ENCODE peak calls at places on chromosomes 4 and X, in six cellular contexts. O is H9, C is neuronal stem cell, T is IMR-90, L is mesenchymal stem cell, I is H1. H is an unnamed sample.

GRCh38 chr4:54709281-54709854 is 51.6 kb downstream of the KIT start:
- DNase-seq in O (no peak), C (no peak), T (peak), L (peak), I (no peak), H (no peak)

GRCh38 chr4:109079731-109080130 is 222.7 kb downstream of the COL25A1 start:
- DNase-seq in O (no peak), C (no peak), T (peak), L (peak), I (no peak), H (peak)

GRCh38 chr4:54566608-54567007 is 91.1 kb upstream of the KIT start:
- DNase-seq in O (no peak), C (no peak), T (no peak), L (no peak), I (no peak), H (peak)

GRCh38 chrX:48472851-48473717 is 2.9 kb upstream of the FTSJ1 start:
- DNase-seq in O (no peak), C (no peak), T (no peak), L (no peak), I (no peak), H (peak)

GRCh38 chr4:119053245-119053644 is 82.4 kb upstream of the MYOZ2 start:
- DNase-seq in O (no peak), C (no peak), T (peak), L (no peak), I (no peak), H (no peak)

GRCh38 chrX:148049441-148049840 is 68.3 kb downstream of the FMR1NB start:
- DNase-seq in O (no peak), C (peak), T (peak), L (peak), I (no peak), H (peak)

GRCh38 chr4:106369456-106370060 is 980 bp upstream of the GIMD1 start:
- DNase-seq in O (peak), C (peak), T (peak), L (peak), I (peak), H (peak)

GRCh38 chr4:123826896-123827295 is 430.3 kb downstream of the SPRY1 start:
- DNase-seq in O (no peak), C (no peak), T (peak), L (peak), I (no peak), H (no peak)

GRCh38 chrX:118861338-118861737 is 37.7 kb downstream of the ZCCHC12 start:
- DNase-seq in O (no peak), C (no peak), T (no peak), L (no peak), I (no peak), H (no peak)

GRCh38 chrX:68761086-68761485 is 67.7 kb upstream of the EFNB1 start:
- DNase-seq in O (peak), C (no peak), T (no peak), L (no peak), I (no peak), H (peak)

GRCh38 chrX:24607616-24608015 is 39.5 kb downstream of the PCYT1B start:
- DNase-seq in O (no peak), C (no peak), T (no peak), L (peak), I (no peak), H (no peak)

GRCh38 chrX:123731258-123731986 is 1.4 kb downstream of the THOC2 start:
- DNase-seq in O (no peak), C (no peak), T (peak), L (peak), I (no peak), H (peak)

GRCh38 chr4:1523907-1524636 is 117.8 kb upstream of the NKX1-1 start:
- DNase-seq in O (no peak), C (no peak), T (no peak), L (no peak), I (no peak), H (no peak)

GRCh38 chr4:82774711-82775171 is 23.9 kb downstream of the SCD5 start:
- DNase-seq in O (peak), C (no peak), T (peak), L (no peak), I (no peak), H (peak)

GRCh38 chr4:64230709-64231310 is 178.4 kb downstream of the TECRL start:
- DNase-seq in O (no peak), C (peak), T (peak), L (peak), I (no peak), H (peak)

GRCh38 chr4:68180858-68181531 is 51.3 kb upstream of the TMPRSS11F start:
- DNase-seq in O (no peak), C (no peak), T (no peak), L (peak), I (no peak), H (no peak)

DNA sequence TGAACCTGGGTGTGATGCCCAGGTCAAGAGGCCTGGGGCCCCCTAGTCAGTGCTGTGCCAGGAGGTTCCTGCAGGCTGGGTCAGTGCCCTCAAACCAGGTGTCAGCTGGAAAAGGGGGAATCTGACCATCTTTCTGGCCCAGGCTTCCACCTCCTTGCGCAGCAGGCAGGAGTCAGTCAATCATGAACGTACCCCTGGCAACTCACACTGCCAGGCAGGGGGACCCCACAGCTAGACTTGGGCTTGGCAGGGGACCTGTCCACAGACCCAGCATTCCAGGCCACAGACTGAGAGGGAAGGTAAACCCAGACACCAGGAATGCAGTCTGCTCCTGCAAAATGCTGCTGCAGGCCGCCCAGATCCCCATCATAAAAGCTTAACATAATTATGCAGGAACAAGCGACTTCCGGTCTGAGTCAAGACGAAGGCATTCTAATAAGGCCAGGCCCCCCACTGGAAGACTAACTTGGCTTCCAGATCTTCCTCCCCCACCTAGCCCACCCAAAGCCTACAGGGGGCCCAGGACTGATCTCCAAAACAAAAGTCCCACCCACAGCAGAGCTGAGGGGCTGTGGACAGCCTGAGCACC is 156.3 kb downstream of the BCOR start:
- DNase-seq in O (no peak), C (no peak), T (no peak), L (peak), I (no peak), H (peak)
- H2BK120ac ChIP-seq in O (no peak), C (no peak), T (no peak), L (no peak), I (no peak), H (no peak)

GRCh38 chr4:8586671-8587468 is 5.7 kb upstream of the CPZ start:
- DNase-seq in O (no peak), C (no peak), T (no peak), L (no peak), I (no peak), H (no peak)

GRCh38 chr4:8586246-8586645 is 6.1 kb downstream of the GPR78 start:
- DNase-seq in O (no peak), C (no peak), T (no peak), L (no peak), I (no peak), H (no peak)

GRCh38 chr4:8585721-8586161 is 5.5 kb downstream of the GPR78 start:
- DNase-seq in O (no peak), C (no peak), T (no peak), L (no peak), I (no peak), H (no peak)

GRCh38 chr4:8583655-8584025 is 3.4 kb downstream of the GPR78 start:
- DNase-seq in O (no peak), C (no peak), T (no peak), L (no peak), I (no peak), H (no peak)

DNA sequence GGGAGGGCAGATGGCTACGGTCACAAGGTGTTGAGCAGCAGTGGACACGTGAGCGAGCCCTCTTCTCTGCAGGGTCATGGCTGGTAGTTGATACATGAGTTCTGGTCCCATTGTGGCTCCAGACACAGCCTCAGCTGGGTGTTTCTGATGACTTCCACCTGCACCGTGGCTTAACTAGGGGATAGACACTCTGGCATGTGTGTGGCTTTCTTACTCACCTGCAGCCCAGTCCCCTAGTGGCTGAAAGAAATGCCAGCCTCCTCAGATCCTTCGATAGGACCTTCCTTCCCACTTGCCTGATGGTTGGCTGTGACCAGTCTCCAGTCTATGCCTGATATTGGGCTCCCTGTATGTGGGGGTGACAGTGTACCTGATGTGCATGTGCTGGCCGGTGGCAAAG is 5.0 kb downstream of the GPR78 start:
- DNase-seq in O (peak), C (no peak), T (no peak), L (no peak), I (no peak), H (peak)
- H2AK5ac ChIP-seq in O (no peak), C (no peak), T (no peak), L (no peak), I (no peak), H (no peak)

GRCh38 chr4:26596843-26597242 is 13.0 kb downstream of the TBC1D19 start:
- DNase-seq in O (no peak), C (no peak), T (peak), L (no peak), I (no peak), H (no peak)

DNA sequence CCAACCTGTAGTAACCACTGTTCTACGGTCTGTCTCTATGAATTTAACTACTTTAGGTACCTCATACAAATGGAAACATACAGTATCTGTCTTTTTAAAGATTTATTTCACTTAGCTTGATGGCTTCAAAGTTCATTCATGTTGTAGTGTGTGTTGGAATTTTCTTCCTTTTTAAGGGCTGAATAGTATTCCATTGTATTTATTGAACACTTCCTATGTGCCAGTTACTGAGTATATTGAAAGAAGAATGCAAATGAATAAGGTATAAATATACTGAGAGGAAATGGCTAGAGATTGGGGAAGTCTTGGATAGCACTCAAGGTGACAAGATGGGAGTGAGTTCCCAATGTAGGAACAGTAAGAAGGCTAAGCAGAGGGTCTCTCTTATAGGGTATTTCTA is 17.3 kb downstream of the TBC1D19 start:
- DNase-seq in O (no peak), C (no peak), T (no peak), L (no peak), I (no peak), H (no peak)
- H2BK120ac ChIP-seq in O (no peak), C (no peak), T (no peak), L (no peak), I (no peak), H (no peak)

GRCh38 chrX:72018277-72019112 is 107.8 kb downstream of the NHSL2 start:
- DNase-seq in O (peak), C (peak), T (peak), L (peak), I (peak), H (peak)
- H2AK5ac ChIP-seq in O (no peak), C (no peak), T (peak), L (no peak), I (no peak), H (no peak)

DNA sequence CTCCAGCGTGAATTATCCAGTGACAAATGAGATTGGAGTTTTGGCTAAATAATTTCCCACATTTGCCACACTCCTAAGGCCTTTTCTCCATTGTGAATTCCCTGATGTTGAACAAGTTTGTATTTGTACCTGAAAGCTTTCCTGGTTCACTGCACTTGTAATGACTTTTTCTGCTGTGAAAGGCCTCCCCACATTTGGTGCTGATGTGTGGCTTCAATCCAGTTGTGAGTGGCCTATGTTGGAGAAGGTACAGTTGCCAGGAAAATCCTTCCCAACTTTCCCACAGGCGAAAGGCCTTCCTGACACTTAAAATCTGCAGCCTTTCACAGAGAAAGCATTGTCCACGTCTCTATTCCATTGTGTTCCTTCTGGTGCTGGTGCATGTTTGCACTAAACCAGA is 17.3 kb upstream of the HPGD start:
- DNase-seq in O (no peak), C (no peak), T (no peak), L (no peak), I (no peak), H (no peak)
- H2BK120ac ChIP-seq in O (no peak), C (no peak), T (no peak), L (no peak), I (no peak), H (no peak)

GRCh38 chrX:153971124-153971631 is 440 bp downstream of the HCFC1 start:
- DNase-seq in O (peak), C (peak), T (peak), L (peak), I (no peak), H (peak)

GRCh38 chrX:153974003-153974725 is 1.6 kb downstream of the TMEM187 start:
- DNase-seq in O (peak), C (no peak), T (no peak), L (no peak), I (no peak), H (no peak)

GRCh38 chrX:153971632-153972367 is at the start of gene HCFC1:
- DNase-seq in O (peak), C (peak), T (peak), L (peak), I (no peak), H (peak)

GRCh38 chrX:153973127-153974002 is 811 bp downstream of the TMEM187 start:
- DNase-seq in O (no peak), C (no peak), T (no peak), L (no peak), I (no peak), H (no peak)

DNA sequence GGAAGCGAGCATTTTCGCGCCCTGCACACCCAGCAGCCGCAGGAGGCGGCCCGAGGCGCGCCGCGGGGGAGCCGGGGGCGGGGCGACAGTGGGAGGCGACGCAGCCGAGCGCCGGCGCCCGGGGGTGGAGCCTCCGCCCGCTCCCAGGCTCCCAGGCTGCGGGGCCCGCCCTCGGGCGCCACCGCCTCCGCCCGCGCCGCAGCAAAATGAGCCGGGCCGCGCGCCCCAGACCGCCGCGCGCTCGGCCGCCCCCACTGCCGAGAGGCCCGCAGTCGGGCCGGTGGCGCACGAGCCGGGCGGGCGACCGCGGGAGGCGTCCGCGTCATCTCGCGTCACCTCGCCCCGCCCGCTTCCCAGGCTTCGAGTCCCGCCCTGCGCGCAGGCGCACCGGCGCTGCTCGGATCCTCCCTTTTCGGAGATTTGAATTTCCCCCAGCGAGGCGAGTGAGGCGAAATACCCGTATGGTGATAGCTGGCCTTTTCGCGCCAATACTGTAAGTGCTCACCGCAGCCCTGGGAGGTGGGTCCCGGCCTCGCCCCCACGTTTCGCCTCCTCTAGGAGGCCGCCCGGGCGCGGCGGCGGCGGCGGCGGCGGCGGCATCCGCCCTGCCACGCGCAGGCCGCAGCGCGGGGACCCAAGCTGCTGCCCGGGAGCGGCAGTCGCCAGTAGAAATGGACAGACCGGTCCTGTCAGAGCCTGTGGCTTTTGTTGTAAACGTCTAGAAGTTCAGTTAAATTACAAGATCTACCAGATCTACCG is at the start of gene TMEM187:
- DNase-seq in O (peak), C (peak), T (peak), L (peak), I (no peak), H (peak)
- H2AK5ac ChIP-seq in O (no peak), C (no peak), T (peak), L (no peak), I (peak), H (no peak)

GRCh38 chr4:147059064-147059731 is 113.5 kb upstream of the TTC29 start:
- DNase-seq in O (no peak), C (no peak), T (no peak), L (no peak), I (no peak), H (no peak)
- H2BK120ac ChIP-seq in O (no peak), C (no peak), T (no peak), L (no peak), I (no peak), H (no peak)

DNA sequence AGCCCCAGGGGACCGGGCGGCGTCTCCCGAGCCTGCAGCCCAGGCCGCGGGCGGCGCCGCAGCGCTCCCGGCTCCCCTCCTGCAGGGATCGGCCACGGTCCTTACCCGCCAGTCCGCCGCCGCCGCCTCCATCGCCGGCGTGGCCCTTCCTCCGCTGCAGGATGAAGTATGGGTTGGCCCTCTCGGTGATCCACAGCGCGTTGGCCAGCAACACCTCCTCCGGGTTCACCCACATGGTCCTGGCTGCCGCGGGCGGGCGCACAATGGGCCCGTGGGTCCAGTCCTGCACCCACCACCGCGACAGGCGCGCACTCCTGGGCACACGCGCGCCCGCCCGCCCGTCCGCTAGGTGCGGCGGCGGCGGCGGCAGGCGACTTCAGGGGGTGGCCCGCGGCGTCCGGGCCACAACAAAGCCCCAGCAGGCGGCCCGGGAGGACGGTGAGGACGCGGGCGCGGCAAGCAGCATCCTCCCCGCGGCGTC is 334 bp downstream of the TBC1D9 start:
- DNase-seq in O (peak), C (peak), T (peak), L (peak), I (no peak), H (peak)
- H2AK5ac ChIP-seq in O (no peak), C (peak), T (no peak), L (no peak), I (no peak), H (no peak)

DNA sequence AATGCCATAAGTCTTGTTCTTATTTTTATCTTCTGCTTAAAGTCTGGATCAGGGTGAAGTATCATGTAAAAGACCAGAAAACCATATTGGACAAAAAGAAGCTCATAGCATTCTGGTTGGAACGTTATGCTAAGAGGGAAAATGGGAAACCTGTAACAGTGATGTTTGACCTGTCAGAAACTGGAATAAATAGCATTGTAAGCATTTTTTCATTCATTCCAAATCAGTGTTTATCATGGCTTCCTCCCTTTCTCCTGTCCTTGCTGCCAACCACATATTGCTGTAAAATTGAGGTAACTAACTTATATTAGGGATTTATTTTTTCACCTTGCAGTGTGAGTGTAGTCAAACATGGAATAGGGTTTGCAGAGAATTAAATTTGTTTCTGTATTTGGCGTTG is 23.8 kb downstream of the MOSPD2 start:
- DNase-seq in O (no peak), C (no peak), T (no peak), L (no peak), I (no peak), H (no peak)
- H2BK120ac ChIP-seq in O (no peak), C (no peak), T (no peak), L (no peak), I (no peak), H (no peak)